ENCODE peak calls at places on chromosomes 12 and 14, in nine cellular contexts. One of them, this sample, is unnamed.

GRCh38 chr12:75526655-75527511 is 15.5 kb upstream of the KRR1 start:
- DNase-seq in astrocyte of the cerebellum: peak
- DNase-seq in CD8-positive, alpha-beta T cell: no peak
- DNase-seq in kidney: no peak
- DNase-seq in astrocyte: peak
- DNase-seq in aorta: no peak
- DNase-seq in neuronal stem cell: peak
- DNase-seq in cardiac muscle cell: peak
- DNase-seq in uterus: no peak
- DNase-seq in this sample: peak

GRCh38 chr12:53232641-53233538 is 881 bp upstream of the RARG start:
- DNase-seq in astrocyte of the cerebellum: no peak
- DNase-seq in CD8-positive, alpha-beta T cell: peak
- DNase-seq in kidney: peak
- DNase-seq in astrocyte: no peak
- DNase-seq in aorta: peak
- DNase-seq in neuronal stem cell: no peak
- DNase-seq in cardiac muscle cell: peak
- DNase-seq in uterus: no peak
- DNase-seq in this sample: no peak

GRCh38 chr14:61145903-61146411 is 135.2 kb downstream of the TMEM30B start:
- DNase-seq in astrocyte of the cerebellum: peak
- DNase-seq in CD8-positive, alpha-beta T cell: no peak
- DNase-seq in kidney: no peak
- DNase-seq in astrocyte: peak
- DNase-seq in aorta: no peak
- DNase-seq in neuronal stem cell: no peak
- DNase-seq in cardiac muscle cell: peak
- DNase-seq in uterus: no peak
- DNase-seq in this sample: no peak

GRCh38 chr12:92943482-92944250 is 14.6 kb upstream of the EEA1 start:
- DNase-seq in astrocyte of the cerebellum: no peak
- DNase-seq in CD8-positive, alpha-beta T cell: no peak
- DNase-seq in kidney: no peak
- DNase-seq in astrocyte: peak
- DNase-seq in aorta: no peak
- DNase-seq in neuronal stem cell: no peak
- DNase-seq in cardiac muscle cell: peak
- DNase-seq in uterus: no peak
- DNase-seq in this sample: no peak

GRCh38 chr12:117202033-117202432 is 11.8 kb upstream of the FBXO21 start:
- DNase-seq in astrocyte of the cerebellum: no peak
- DNase-seq in CD8-positive, alpha-beta T cell: no peak
- DNase-seq in kidney: no peak
- DNase-seq in astrocyte: no peak
- DNase-seq in aorta: peak
- DNase-seq in neuronal stem cell: no peak
- DNase-seq in cardiac muscle cell: no peak
- DNase-seq in uterus: no peak
- DNase-seq in this sample: no peak

GRCh38 chr12:50201987-50202521 is 34.9 kb upstream of the CERS5 start:
- DNase-seq in astrocyte of the cerebellum: no peak
- DNase-seq in CD8-positive, alpha-beta T cell: no peak
- DNase-seq in kidney: no peak
- DNase-seq in astrocyte: peak
- DNase-seq in aorta: no peak
- DNase-seq in neuronal stem cell: no peak
- DNase-seq in cardiac muscle cell: peak
- DNase-seq in uterus: no peak
- DNase-seq in this sample: no peak

GRCh38 chr12:106106892-106107291 is 31.9 kb downstream of the NUAK1 start:
- DNase-seq in astrocyte of the cerebellum: no peak
- DNase-seq in CD8-positive, alpha-beta T cell: no peak
- DNase-seq in kidney: no peak
- DNase-seq in astrocyte: peak
- DNase-seq in aorta: no peak
- DNase-seq in neuronal stem cell: no peak
- DNase-seq in cardiac muscle cell: peak
- DNase-seq in uterus: no peak
- DNase-seq in this sample: no peak

GRCh38 chr14:30779210-30779609 is 95.1 kb upstream of the COCH start:
- DNase-seq in astrocyte of the cerebellum: no peak
- DNase-seq in CD8-positive, alpha-beta T cell: no peak
- DNase-seq in kidney: no peak
- DNase-seq in astrocyte: peak
- DNase-seq in aorta: no peak
- DNase-seq in neuronal stem cell: no peak
- DNase-seq in cardiac muscle cell: no peak
- DNase-seq in uterus: no peak
- DNase-seq in this sample: no peak

GRCh38 chr12:87687362-87687761 is 341.8 kb downstream of the C12orf50 start:
- DNase-seq in astrocyte of the cerebellum: peak
- DNase-seq in CD8-positive, alpha-beta T cell: no peak
- DNase-seq in kidney: peak
- DNase-seq in astrocyte: peak
- DNase-seq in aorta: no peak
- DNase-seq in neuronal stem cell: no peak
- DNase-seq in cardiac muscle cell: peak
- DNase-seq in uterus: no peak
- DNase-seq in this sample: no peak

GRCh38 chr14:72607386-72608125 is 286.3 kb downstream of the DPF3 start:
- DNase-seq in astrocyte of the cerebellum: no peak
- DNase-seq in CD8-positive, alpha-beta T cell: no peak
- DNase-seq in kidney: no peak
- DNase-seq in astrocyte: peak
- DNase-seq in aorta: no peak
- DNase-seq in neuronal stem cell: no peak
- DNase-seq in cardiac muscle cell: no peak
- DNase-seq in uterus: no peak
- DNase-seq in this sample: no peak

GRCh38 chr12:15364221-15365170 is 42.2 kb downstream of the PTPRO start:
- DNase-seq in astrocyte of the cerebellum: peak
- DNase-seq in CD8-positive, alpha-beta T cell: no peak
- DNase-seq in kidney: no peak
- DNase-seq in astrocyte: peak
- DNase-seq in aorta: no peak
- DNase-seq in neuronal stem cell: no peak
- DNase-seq in cardiac muscle cell: peak
- DNase-seq in uterus: no peak
- DNase-seq in this sample: no peak

GRCh38 chr14:47539065-47539464 is 136.3 kb downstream of the MDGA2 start:
- DNase-seq in astrocyte of the cerebellum: peak
- DNase-seq in CD8-positive, alpha-beta T cell: no peak
- DNase-seq in kidney: no peak
- DNase-seq in astrocyte: no peak
- DNase-seq in aorta: no peak
- DNase-seq in neuronal stem cell: no peak
- DNase-seq in cardiac muscle cell: peak
- DNase-seq in uterus: no peak
- DNase-seq in this sample: peak

GRCh38 chr12:110816761-110817160 is 30.0 kb upstream of the CCDC63 start:
- DNase-seq in astrocyte of the cerebellum: no peak
- DNase-seq in CD8-positive, alpha-beta T cell: no peak
- DNase-seq in kidney: no peak
- DNase-seq in astrocyte: no peak
- DNase-seq in aorta: no peak
- DNase-seq in neuronal stem cell: no peak
- DNase-seq in cardiac muscle cell: no peak
- DNase-seq in uterus: no peak
- DNase-seq in this sample: no peak

GRCh38 chr12:7493006-7493405 is 10.6 kb downstream of the CD163 start:
- DNase-seq in astrocyte of the cerebellum: no peak
- DNase-seq in CD8-positive, alpha-beta T cell: no peak
- DNase-seq in kidney: no peak
- DNase-seq in astrocyte: no peak
- DNase-seq in aorta: no peak
- DNase-seq in neuronal stem cell: no peak
- DNase-seq in cardiac muscle cell: no peak
- DNase-seq in uterus: no peak
- DNase-seq in this sample: no peak

GRCh38 chr14:56562883-56563282 is 16.7 kb upstream of the TMEM260 start:
- DNase-seq in astrocyte of the cerebellum: no peak
- DNase-seq in CD8-positive, alpha-beta T cell: no peak
- DNase-seq in kidney: no peak
- DNase-seq in astrocyte: no peak
- DNase-seq in aorta: no peak
- DNase-seq in neuronal stem cell: no peak
- DNase-seq in cardiac muscle cell: no peak
- DNase-seq in uterus: no peak
- DNase-seq in this sample: no peak

GRCh38 chr12:34393821-34394150 is 371.5 kb downstream of the ALG10 start:
- DNase-seq in astrocyte of the cerebellum: no peak
- DNase-seq in CD8-positive, alpha-beta T cell: peak
- DNase-seq in kidney: peak
- DNase-seq in astrocyte: no peak
- DNase-seq in aorta: peak
- DNase-seq in neuronal stem cell: no peak
- DNase-seq in cardiac muscle cell: no peak
- DNase-seq in uterus: no peak
- DNase-seq in this sample: no peak

GRCh38 chr14:55965851-55966250 is 152.4 kb upstream of the PELI2 start:
- DNase-seq in astrocyte of the cerebellum: peak
- DNase-seq in CD8-positive, alpha-beta T cell: no peak
- DNase-seq in kidney: no peak
- DNase-seq in astrocyte: peak
- DNase-seq in aorta: no peak
- DNase-seq in neuronal stem cell: no peak
- DNase-seq in cardiac muscle cell: peak
- DNase-seq in uterus: no peak
- DNase-seq in this sample: no peak

GRCh38 chr14:101444116-101444515 is 117.2 kb upstream of the DIO3 start:
- DNase-seq in astrocyte of the cerebellum: no peak
- DNase-seq in CD8-positive, alpha-beta T cell: no peak
- DNase-seq in kidney: no peak
- DNase-seq in astrocyte: peak
- DNase-seq in aorta: no peak
- DNase-seq in neuronal stem cell: no peak
- DNase-seq in cardiac muscle cell: no peak
- DNase-seq in uterus: no peak
- DNase-seq in this sample: no peak

GRCh38 chr14:93797071-93797470 is 8.8 kb upstream of the PRIMA1 start:
- DNase-seq in astrocyte of the cerebellum: no peak
- DNase-seq in CD8-positive, alpha-beta T cell: no peak
- DNase-seq in kidney: no peak
- DNase-seq in astrocyte: no peak
- DNase-seq in aorta: no peak
- DNase-seq in neuronal stem cell: no peak
- DNase-seq in cardiac muscle cell: no peak
- DNase-seq in uterus: no peak
- DNase-seq in this sample: no peak

GRCh38 chr12:66232258-66232657 is 43.2 kb downstream of the IRAK3 start:
- DNase-seq in astrocyte of the cerebellum: no peak
- DNase-seq in CD8-positive, alpha-beta T cell: no peak
- DNase-seq in kidney: no peak
- DNase-seq in astrocyte: no peak
- DNase-seq in aorta: no peak
- DNase-seq in neuronal stem cell: no peak
- DNase-seq in cardiac muscle cell: no peak
- DNase-seq in uterus: no peak
- DNase-seq in this sample: no peak

GRCh38 chr14:31340297-31341063 is 79.9 kb downstream of the HEATR5A start:
- DNase-seq in astrocyte of the cerebellum: no peak
- DNase-seq in CD8-positive, alpha-beta T cell: no peak
- DNase-seq in kidney: no peak
- DNase-seq in astrocyte: no peak
- DNase-seq in aorta: no peak
- DNase-seq in neuronal stem cell: no peak
- DNase-seq in cardiac muscle cell: no peak
- DNase-seq in uterus: no peak
- DNase-seq in this sample: no peak

GRCh38 chr14:44297437-44297836 is 209.6 kb downstream of the FSCB start:
- DNase-seq in astrocyte of the cerebellum: no peak
- DNase-seq in CD8-positive, alpha-beta T cell: no peak
- DNase-seq in kidney: no peak
- DNase-seq in astrocyte: no peak
- DNase-seq in aorta: no peak
- DNase-seq in neuronal stem cell: no peak
- DNase-seq in cardiac muscle cell: no peak
- DNase-seq in uterus: no peak
- DNase-seq in this sample: no peak

GRCh38 chr12:119694111-119694510 is 26.2 kb downstream of the PRKAB1 start:
- DNase-seq in astrocyte of the cerebellum: no peak
- DNase-seq in CD8-positive, alpha-beta T cell: no peak
- DNase-seq in kidney: no peak
- DNase-seq in astrocyte: no peak
- DNase-seq in aorta: no peak
- DNase-seq in neuronal stem cell: no peak
- DNase-seq in cardiac muscle cell: no peak
- DNase-seq in uterus: no peak
- DNase-seq in this sample: no peak
- H3K4me3 ChIP-seq in astrocyte of the cerebellum: no peak
- H3K4me3 ChIP-seq in CD8-positive, alpha-beta T cell: no peak
- H3K4me3 ChIP-seq in kidney: no peak
- H3K4me3 ChIP-seq in astrocyte: no peak
- H3K4me3 ChIP-seq in aorta: no peak
- H3K4me3 ChIP-seq in neuronal stem cell: no peak
- H3K4me3 ChIP-seq in cardiac muscle cell: no peak
- H3K4me3 ChIP-seq in uterus: no peak
- H3K4me3 ChIP-seq in this sample: no peak

GRCh38 chr12:78036889-78037288 is 206.2 kb downstream of the NAV3 start:
- DNase-seq in astrocyte of the cerebellum: no peak
- DNase-seq in CD8-positive, alpha-beta T cell: no peak
- DNase-seq in kidney: no peak
- DNase-seq in astrocyte: no peak
- DNase-seq in aorta: no peak
- DNase-seq in neuronal stem cell: no peak
- DNase-seq in cardiac muscle cell: no peak
- DNase-seq in uterus: no peak
- DNase-seq in this sample: no peak
- H3K4me3 ChIP-seq in astrocyte of the cerebellum: no peak
- H3K4me3 ChIP-seq in CD8-positive, alpha-beta T cell: no peak
- H3K4me3 ChIP-seq in kidney: no peak
- H3K4me3 ChIP-seq in astrocyte: no peak
- H3K4me3 ChIP-seq in aorta: no peak
- H3K4me3 ChIP-seq in neuronal stem cell: no peak
- H3K4me3 ChIP-seq in cardiac muscle cell: no peak
- H3K4me3 ChIP-seq in uterus: no peak
- H3K4me3 ChIP-seq in this sample: no peak

GRCh38 chr12:120979862-120980696 is 1.7 kb downstream of the HNF1A start:
- DNase-seq in astrocyte of the cerebellum: no peak
- DNase-seq in CD8-positive, alpha-beta T cell: no peak
- DNase-seq in kidney: no peak
- DNase-seq in astrocyte: no peak
- DNase-seq in aorta: no peak
- DNase-seq in neuronal stem cell: no peak
- DNase-seq in cardiac muscle cell: no peak
- DNase-seq in uterus: no peak
- DNase-seq in this sample: no peak
- H3K4me3 ChIP-seq in astrocyte of the cerebellum: no peak
- H3K4me3 ChIP-seq in CD8-positive, alpha-beta T cell: no peak
- H3K4me3 ChIP-seq in kidney: peak
- H3K4me3 ChIP-seq in astrocyte: no peak
- H3K4me3 ChIP-seq in aorta: no peak
- H3K4me3 ChIP-seq in neuronal stem cell: no peak
- H3K4me3 ChIP-seq in cardiac muscle cell: no peak
- H3K4me3 ChIP-seq in uterus: no peak
- H3K4me3 ChIP-seq in this sample: no peak

DNA sequence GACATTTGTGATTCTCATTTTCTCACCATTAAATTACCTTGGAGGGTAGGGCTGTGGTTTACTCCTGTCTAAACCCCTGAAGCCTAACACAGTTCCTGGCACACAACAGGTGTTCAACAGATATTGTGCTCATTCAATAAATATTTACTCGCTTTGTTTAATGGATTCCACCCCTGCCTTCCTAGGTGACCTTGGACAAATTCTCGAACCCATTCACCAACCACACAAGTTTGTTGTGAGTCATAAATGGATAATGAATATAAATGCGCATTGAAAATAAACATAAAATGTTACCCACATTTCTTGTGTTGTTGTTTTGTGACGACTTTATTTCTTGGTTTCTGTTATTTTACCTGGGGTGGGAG is 362 bp upstream of the TSFM start:
- DNase-seq in astrocyte of the cerebellum: no peak
- DNase-seq in CD8-positive, alpha-beta T cell: no peak
- DNase-seq in kidney: no peak
- DNase-seq in astrocyte: no peak
- DNase-seq in aorta: no peak
- DNase-seq in neuronal stem cell: no peak
- DNase-seq in cardiac muscle cell: no peak
- DNase-seq in uterus: no peak
- DNase-seq in this sample: no peak
- H3K4me3 ChIP-seq in astrocyte of the cerebellum: peak
- H3K4me3 ChIP-seq in CD8-positive, alpha-beta T cell: no peak
- H3K4me3 ChIP-seq in kidney: peak
- H3K4me3 ChIP-seq in astrocyte: no peak
- H3K4me3 ChIP-seq in aorta: no peak
- H3K4me3 ChIP-seq in neuronal stem cell: peak
- H3K4me3 ChIP-seq in cardiac muscle cell: no peak
- H3K4me3 ChIP-seq in uterus: peak
- H3K4me3 ChIP-seq in this sample: peak

This sample was measured in Jurkat, Clone E6-1.